ENCODE peak calls at places on chromosomes 3 and 15, in six cellular contexts. T is fibroblast of the aortic adventitia, W is GM10248, J is tibial artery, S is fibroblast of villous mesenchyme, Q is IMR-90. D is an unnamed sample.

GRCh38 chr3:182331356-182331755 is 461.9 kb upstream of the ATP11B start:
- DNase-seq in T (no peak), W (no peak), J (no peak), S (no peak), Q (no peak), D (no peak)

GRCh38 chr15:60184579-60184978 is 180.5 kb downstream of the FOXB1 start:
- DNase-seq in T (no peak), W (no peak), J (no peak), S (no peak), Q (peak), D (no peak)

GRCh38 chr3:71641669-71642068 is 58.1 kb upstream of the FOXP1 start:
- DNase-seq in T (no peak), W (no peak), J (no peak), S (no peak), Q (peak), D (no peak)

GRCh38 chr3:126103121-126104027 is 19.4 kb upstream of the SLC41A3 start:
- DNase-seq in T (no peak), W (no peak), J (no peak), S (no peak), Q (no peak), D (peak)

GRCh38 chr3:143855183-143855582 is 6.9 kb upstream of the SLC9A9 start:
- DNase-seq in T (no peak), W (no peak), J (no peak), S (no peak), Q (no peak), D (no peak)

GRCh38 chr15:67170143-67170885 is 84.1 kb downstream of the AAGAB start:
- DNase-seq in T (no peak), W (no peak), J (peak), S (no peak), Q (no peak), D (no peak)

GRCh38 chr15:33915571-33916407 is 52.5 kb upstream of the CHRM5 start:
- DNase-seq in T (no peak), W (no peak), J (no peak), S (no peak), Q (no peak), D (no peak)

GRCh38 chr15:56719774-56720555 is 13.3 kb downstream of the ZNF280D start:
- DNase-seq in T (peak), W (no peak), J (no peak), S (no peak), Q (no peak), D (no peak)

GRCh38 chr3:65371053-65371452 is 667.7 kb downstream of the MAGI1 start:
- DNase-seq in T (peak), W (no peak), J (no peak), S (peak), Q (no peak), D (no peak)

GRCh38 chr15:85667491-85668424 is 127.0 kb downstream of the KLHL25 start:
- DNase-seq in T (peak), W (peak), J (no peak), S (peak), Q (peak), D (peak)

GRCh38 chr3:46212101-46212500 is 4.0 kb upstream of the CCR1 start:
- DNase-seq in T (no peak), W (no peak), J (no peak), S (no peak), Q (no peak), D (no peak)

GRCh38 chr3:156483426-156483825 is 71.5 kb downstream of the SSR3 start:
- DNase-seq in T (peak), W (peak), J (no peak), S (peak), Q (peak), D (peak)

GRCh38 chr3:127170794-127171193 is 22.1 kb upstream of the PRR23E start:
- DNase-seq in T (peak), W (no peak), J (peak), S (peak), Q (peak), D (no peak)

GRCh38 chr3:134471521-134472193 is 14.1 kb downstream of the ANAPC13 start:
- DNase-seq in T (peak), W (no peak), J (no peak), S (peak), Q (peak), D (no peak)

GRCh38 chr3:10869460-10869859 is 53.4 kb downstream of the SLC6A11 start:
- DNase-seq in T (no peak), W (no peak), J (no peak), S (no peak), Q (no peak), D (no peak)

GRCh38 chr3:25572919-25573385 is 91.8 kb downstream of the TOP2B start:
- DNase-seq in T (peak), W (no peak), J (no peak), S (peak), Q (peak), D (no peak)

GRCh38 chr15:39657714-39658113 is 76.8 kb downstream of the THBS1 start:
- DNase-seq in T (peak), W (no peak), J (no peak), S (peak), Q (peak), D (no peak)

GRCh38 chr3:23071306-23071705 is 131.8 kb upstream of the UBE2E2 start:
- DNase-seq in T (no peak), W (no peak), J (no peak), S (no peak), Q (no peak), D (no peak)

GRCh38 chr15:52798529-52799101 is 8.5 kb upstream of the ONECUT1 start:
- DNase-seq in T (no peak), W (no peak), J (no peak), S (no peak), Q (no peak), D (no peak)

GRCh38 chr3:58022490-58022889 is 14.3 kb downstream of the FLNB start:
- DNase-seq in T (no peak), W (no peak), J (no peak), S (peak), Q (no peak), D (no peak)

GRCh38 chr3:40207796-40208195 is 101.7 kb upstream of the EIF1B start:
- DNase-seq in T (peak), W (no peak), J (no peak), S (no peak), Q (no peak), D (no peak)

GRCh38 chr3:9250236-9250635 is 790 bp upstream of the SRGAP3 start:
- DNase-seq in T (no peak), W (no peak), J (no peak), S (no peak), Q (no peak), D (no peak)

GRCh38 chr3:9253327-9253726 is 3.9 kb upstream of the SRGAP3 start:
- DNase-seq in T (no peak), W (no peak), J (no peak), S (peak), Q (peak), D (no peak)

GRCh38 chr3:9248232-9249191 is 934 bp downstream of the SRGAP3 start:
- DNase-seq in T (no peak), W (no peak), J (no peak), S (no peak), Q (no peak), D (no peak)

GRCh38 chr3:9249273-9250192 is at the start of gene SRGAP3:
- DNase-seq in T (peak), W (peak), J (peak), S (peak), Q (peak), D (peak)

DNA sequence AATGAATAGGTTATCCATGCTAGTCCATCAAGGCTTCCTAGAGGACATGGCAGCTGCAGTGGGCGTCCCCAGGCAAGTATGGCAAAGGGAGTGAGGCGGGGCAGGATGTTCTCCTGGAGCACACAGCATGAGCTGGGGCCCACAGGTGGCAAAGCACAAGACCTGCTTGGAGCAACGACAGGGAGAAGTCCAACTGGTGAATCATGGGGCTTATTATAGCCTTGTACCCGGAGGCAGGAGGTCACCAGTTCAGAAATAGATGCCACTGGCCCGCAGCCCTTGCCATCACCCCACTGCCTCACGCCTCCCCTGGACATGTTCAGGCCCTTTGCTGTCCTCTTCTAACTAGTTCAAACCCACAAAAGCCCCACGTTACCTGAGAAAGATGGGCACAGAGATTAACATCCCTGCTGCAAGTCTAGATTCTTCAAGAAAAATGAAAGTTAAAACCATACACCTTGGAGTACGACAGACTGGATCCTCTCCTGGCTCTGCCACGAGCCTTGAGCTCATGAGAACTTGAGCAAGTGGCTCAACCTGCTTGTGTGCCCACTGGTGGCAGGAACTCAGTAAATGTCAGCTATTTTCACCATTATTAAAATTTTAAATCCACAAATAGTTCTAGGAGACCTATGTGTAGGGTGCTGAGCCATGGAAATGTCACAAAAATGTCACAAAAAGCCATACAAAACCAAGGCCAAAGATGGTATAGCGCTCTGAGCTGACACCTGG is 1.8 kb upstream of the SRGAP3 start:
- DNase-seq in T (no peak), W (no peak), J (no peak), S (no peak), Q (no peak), D (no peak)
- TF ChIP-seq CTCF in T (no peak), W (no peak), J (no peak), S (peak), Q (peak), D (no peak)

DNA sequence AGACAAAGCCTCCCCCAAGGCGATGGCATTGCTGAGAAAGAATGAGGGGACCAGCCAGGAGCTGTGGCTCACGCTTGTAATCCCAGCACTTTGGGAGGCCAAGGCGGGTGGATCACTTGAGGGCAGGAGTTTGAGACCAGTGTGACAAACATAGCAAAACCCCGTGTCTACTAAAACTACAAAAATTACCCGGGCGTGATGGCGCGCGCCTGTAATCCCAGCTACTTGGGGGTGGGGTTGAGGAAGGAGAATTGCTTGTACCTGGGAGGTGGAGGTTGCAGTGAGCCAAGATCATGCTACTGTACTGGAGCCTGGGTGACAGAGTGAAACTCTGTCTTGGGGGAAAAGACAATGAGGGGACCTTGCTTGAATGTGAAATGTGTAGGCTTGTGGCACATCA is 402.4 kb upstream of the C2CD4B start:
- DNase-seq in T (no peak), W (no peak), J (no peak), S (no peak), Q (no peak), D (no peak)
- TF ChIP-seq CTCF in T (no peak), W (no peak), J (no peak), S (no peak), Q (no peak), D (no peak)

GRCh38 chr3:15797600-15798303 is at the start of gene ANKRD28:
- DNase-seq in T (peak), W (no peak), J (no peak), S (peak), Q (peak), D (no peak)
- TF ChIP-seq CTCF in T (peak), W (no peak), J (peak), S (peak), Q (peak), D (peak)

GRCh38 chr3:4573153-4573552 is 80.0 kb downstream of the ITPR1 start:
- DNase-seq in T (no peak), W (no peak), J (no peak), S (no peak), Q (no peak), D (no peak)

GRCh38 chr3:4571690-4572334 is 78.7 kb downstream of the ITPR1 start:
- DNase-seq in T (no peak), W (no peak), J (no peak), S (no peak), Q (no peak), D (no peak)

GRCh38 chr3:4575413-4575812 is 82.3 kb downstream of the ITPR1 start:
- DNase-seq in T (peak), W (no peak), J (no peak), S (no peak), Q (no peak), D (no peak)

GRCh38 chr3:4570840-4571621 is 77.9 kb downstream of the ITPR1 start:
- DNase-seq in T (no peak), W (no peak), J (no peak), S (no peak), Q (no peak), D (no peak)

GRCh38 chr3:4574426-4574965 is 81.3 kb downstream of the ITPR1 start:
- DNase-seq in T (no peak), W (no peak), J (no peak), S (no peak), Q (no peak), D (no peak)
- TF ChIP-seq CTCF in T (no peak), W (no peak), J (no peak), S (no peak), Q (no peak), D (no peak)